ENCODE peak calls at places on chromosomes 2 and 18, in four cellular contexts. L is dorsolateral prefrontal cortex, U is left ventricle myocardium inferior, R is mucosa of descending colon. V is an unnamed sample.

GRCh38 chr2:158993721-158994587 is 25.5 kb downstream of the TANC1 start:
- DNase-seq in R (no peak), L (no peak), U (no peak), V (no peak)

GRCh38 chr2:75655861-75656260 is 9.3 kb downstream of the MRPL19 start:
- DNase-seq in U (no peak), R (no peak), L (no peak), V (no peak)

GRCh38 chr2:113282747-113283533 is 4.2 kb upstream of the PAX8 start:
- DNase-seq in U (peak), R (peak), L (peak), V (peak)

GRCh38 chr2:29207352-29207751 is 92.1 kb downstream of the CLIP4 start:
- DNase-seq in R (no peak), U (no peak), L (no peak), V (no peak)

GRCh38 chr18:37845498-37845897 is 279.9 kb upstream of the CELF4 start:
- DNase-seq in R (no peak), U (no peak), L (no peak), V (no peak)

GRCh38 chr2:42743667-42744005 is 20.3 kb downstream of the OXER1 start:
- DNase-seq in U (no peak), L (no peak), R (no peak), V (no peak)

GRCh38 chr2:16625759-16626158 is 39.9 kb downstream of the CYRIA start:
- DNase-seq in L (no peak), R (no peak), U (no peak), V (no peak)

GRCh38 chr2:174511580-174512260 is 24.9 kb upstream of the GPR155 start:
- DNase-seq in R (no peak), U (no peak), L (no peak), V (no peak)

GRCh38 chr2:36405183-36405582 is 49.6 kb downstream of the CRIM1 start:
- DNase-seq in R (no peak), U (no peak), L (no peak), V (no peak)

GRCh38 chr2:234677758-234678538 is 181.1 kb upstream of the ARL4C start:
- DNase-seq in L (no peak), R (no peak), U (no peak), V (peak)

GRCh38 chr2:83633435-83633834 is 825.6 kb downstream of the SUCLG1 start:
- DNase-seq in U (no peak), R (no peak), L (no peak), V (no peak)

GRCh38 chr2:119283873-119284331 is 60.3 kb downstream of the STEAP3 start:
- DNase-seq in U (peak), R (peak), L (peak), V (peak)

GRCh38 chr2:10441966-10442365 is 6.2 kb downstream of the ODC1 start:
- DNase-seq in R (no peak), U (no peak), L (no peak), V (no peak)

GRCh38 chr2:37809525-37809924 is 115.6 kb upstream of the RMDN2 start:
- DNase-seq in L (no peak), R (peak), U (no peak), V (peak)

GRCh38 chr18:48452863-48453323 is 43.7 kb upstream of the ZBTB7C start:
- DNase-seq in U (no peak), L (no peak), R (no peak), V (no peak)

GRCh38 chr2:241940329-241940728 is 70.8 kb downstream of the RTP5 start:
- DNase-seq in L (no peak), R (no peak), U (no peak), V (no peak)

GRCh38 chr2:172086349-172087190 is 1.3 kb downstream of the DLX1 start:
- DNase-seq in L (no peak), R (peak), U (no peak), V (peak)

GRCh38 chr2:99864561-99865216 is 277.7 kb downstream of the AFF3 start:
- DNase-seq in L (no peak), R (no peak), U (no peak), V (no peak)

GRCh38 chr2:196314780-196315179 is 143.4 kb upstream of the STK17B start:
- DNase-seq in L (no peak), U (no peak), R (no peak), V (peak)

GRCh38 chr2:29841386-29842004 is 79.9 kb downstream of the ALK start:
- DNase-seq in U (no peak), L (no peak), R (no peak), V (peak)

GRCh38 chr2:196059491-196059960 is 9.1 kb downstream of the DNAH7 start:
- DNase-seq in R (no peak), L (no peak), U (no peak), V (peak)

GRCh38 chr2:33946198-33946597 is 347.1 kb upstream of the FAM98A start:
- DNase-seq in L (no peak), U (no peak), R (no peak), V (no peak)

GRCh38 chr2:12714391-12715221 is 2.1 kb upstream of the TRIB2 start:
- DNase-seq in R (no peak), U (no peak), L (no peak), V (no peak)

GRCh38 chr2:207854484-207855386 is 85.0 kb upstream of the FZD5 start:
- DNase-seq in R (no peak), L (no peak), U (no peak), V (no peak)

GRCh38 chr2:237410949-237411635 is 2.9 kb downstream of the COL6A3 start:
- DNase-seq in U (no peak), L (no peak), R (no peak), V (no peak)

GRCh38 chr2:233839447-233839820 is 14.9 kb downstream of the HJURP start:
- DNase-seq in L (no peak), R (no peak), U (no peak), V (peak)

GRCh38 chr2:176514805-176515500 is 245.7 kb downstream of the MTX2 start:
- DNase-seq in R (no peak), L (no peak), U (no peak), V (no peak)

GRCh38 chr2:27683390-27684071 is 19.8 kb downstream of the SLC4A1AP start:
- DNase-seq in R (peak), U (peak), L (peak), V (peak)

GRCh38 chr2:182499706-182500470 is 73.1 kb upstream of the PDE1A start:
- DNase-seq in L (no peak), U (no peak), R (no peak), V (no peak)

GRCh38 chr2:98580656-98581284 is 27.5 kb downstream of the COA5 start:
- DNase-seq in U (no peak), R (no peak), L (no peak), V (peak)

GRCh38 chr2:5942204-5942603 is 250.0 kb downstream of the SOX11 start:
- DNase-seq in L (no peak), R (no peak), U (no peak), V (no peak)
- TF ChIP-seq CTCF in L (no peak), R (no peak), U (no peak), V (no peak)

GRCh38 chr18:1751249-1751648 is 820.1 kb downstream of the METTL4 start:
- DNase-seq in U (no peak), L (no peak), R (no peak), V (no peak)
- TF ChIP-seq CTCF in U (no peak), L (no peak), R (no peak), V (peak)

GRCh38 chr2:73956211-73956865 is 28.4 kb upstream of the TET3 start:
- DNase-seq in U (no peak), L (no peak), R (no peak), V (no peak)
- TF ChIP-seq CTCF in U (no peak), L (no peak), R (no peak), V (peak)

DNA sequence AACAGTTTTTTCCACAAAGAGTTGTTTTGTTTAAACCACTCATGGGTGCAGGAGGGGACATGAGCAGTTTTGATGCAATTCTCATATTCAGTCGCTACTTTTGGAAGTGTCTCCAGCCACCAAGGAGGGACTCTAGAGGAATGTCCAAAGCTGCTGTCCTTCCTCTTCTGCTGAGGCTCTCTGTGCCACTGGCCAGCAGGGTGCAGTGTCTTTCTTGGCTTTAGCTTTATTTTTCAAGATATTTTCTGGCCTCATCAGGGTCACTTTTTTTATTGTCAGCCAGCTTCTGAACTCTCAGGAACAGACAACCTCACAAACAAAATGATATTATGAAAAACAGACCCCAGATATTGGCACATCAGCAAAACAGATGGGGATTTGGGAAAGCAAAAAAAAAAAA is 289.3 kb upstream of the ZSWIM2 start:
- DNase-seq in U (peak), L (no peak), R (peak), V (peak)
- TF ChIP-seq CTCF in U (peak), L (no peak), R (no peak), V (peak)

GRCh38 chr18:9808190-9808529 is 77.6 kb upstream of the TXNDC2 start:
- DNase-seq in R (no peak), U (no peak), L (no peak), V (no peak)

GRCh38 chr18:9810216-9810804 is 75.5 kb upstream of the TXNDC2 start:
- DNase-seq in R (no peak), L (no peak), U (no peak), V (no peak)

GRCh38 chr18:9808530-9809241 is 77.1 kb upstream of the TXNDC2 start:
- DNase-seq in U (peak), R (no peak), L (peak), V (peak)

GRCh38 chr18:9810994-9811393 is 74.8 kb upstream of the TXNDC2 start:
- DNase-seq in R (no peak), U (no peak), L (no peak), V (peak)

DNA sequence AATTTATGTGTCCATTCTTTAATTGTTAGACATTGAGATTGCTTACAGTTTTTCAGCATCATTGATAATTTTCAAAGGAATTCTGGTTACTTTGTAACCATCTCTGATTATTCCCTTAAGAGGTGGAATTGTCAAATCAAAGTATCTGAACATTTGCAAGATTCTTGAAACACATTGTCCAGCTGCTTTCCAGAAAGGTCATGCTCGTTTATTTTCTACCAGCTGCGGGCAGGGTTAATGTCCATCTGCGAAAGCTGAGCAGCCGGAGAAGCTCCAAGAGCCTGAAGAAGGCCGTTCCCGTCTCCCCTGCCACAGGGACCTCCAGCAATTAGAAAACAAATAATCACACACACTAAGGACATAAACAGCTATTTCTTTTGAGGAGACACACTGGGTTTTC is 76.1 kb upstream of the TXNDC2 start:
- DNase-seq in U (no peak), R (no peak), L (no peak), V (no peak)
- TF ChIP-seq CTCF in U (no peak), R (no peak), L (no peak), V (no peak)

GRCh38 chr2:85718006-85718391 is 23.8 kb downstream of the GNLY start:
- DNase-seq in U (no peak), L (no peak), R (no peak), V (no peak)
- TF ChIP-seq CTCF in U (no peak), L (no peak), R (no peak), V (no peak)

DNA sequence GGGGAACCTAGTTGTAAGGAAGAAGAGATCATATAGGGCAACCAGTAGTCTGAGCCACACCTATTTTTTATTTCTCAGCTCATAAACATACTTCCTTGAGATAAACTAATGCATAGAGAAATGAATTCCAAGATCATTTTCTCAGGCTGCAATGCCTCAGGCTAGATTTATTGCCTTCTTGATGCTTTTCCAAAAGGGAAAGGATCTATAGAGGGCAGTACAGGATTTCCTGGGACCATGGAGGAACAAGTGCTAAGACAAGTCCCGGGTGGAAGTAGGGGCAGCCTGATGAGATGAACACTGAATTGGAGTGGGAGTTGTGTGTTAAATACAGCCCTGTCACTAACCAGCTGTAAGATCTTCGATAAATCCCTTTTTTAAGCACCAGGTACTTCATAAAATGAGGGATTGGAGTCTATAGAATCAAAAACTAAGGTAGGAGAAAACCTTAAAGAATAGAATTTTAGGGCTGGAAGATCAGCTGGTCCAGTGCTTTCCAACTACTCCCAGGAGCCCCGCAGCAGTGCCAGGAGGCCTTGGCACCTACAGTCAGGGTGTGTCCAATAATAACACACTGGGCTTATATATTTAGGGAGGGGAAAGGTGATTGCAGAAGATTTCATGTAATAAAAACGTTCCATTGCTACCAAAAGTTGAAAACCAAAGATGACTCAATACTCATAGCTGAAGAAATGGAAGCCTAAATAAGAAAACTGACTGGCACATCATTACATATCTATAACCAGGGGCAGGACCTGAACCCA is 58.1 kb downstream of the SERTAD2 start:
- DNase-seq in R (no peak), L (no peak), U (no peak), V (no peak)
- TF ChIP-seq CTCF in R (peak), L (peak), U (peak), V (peak)

DNA sequence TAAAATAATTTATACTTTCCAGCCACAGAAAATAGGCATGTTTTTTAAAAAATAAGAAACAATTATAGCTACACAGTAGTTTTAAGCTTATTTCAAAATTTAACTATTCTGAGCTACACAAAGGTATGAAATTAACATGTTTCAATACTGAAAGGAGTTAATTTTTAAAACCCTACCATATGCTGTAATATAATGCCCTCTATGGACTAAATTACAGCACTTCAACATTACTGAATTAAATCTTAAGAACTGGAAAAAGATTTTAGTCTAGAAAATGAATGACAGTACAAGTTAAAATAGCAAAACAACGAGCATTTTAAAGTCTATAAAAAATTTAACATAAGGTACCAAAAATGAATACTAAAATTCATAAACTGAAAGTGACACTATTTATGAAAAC is 36.3 kb downstream of the RTN4 start:
- DNase-seq in R (no peak), U (no peak), L (no peak), V (no peak)
- TF ChIP-seq CTCF in R (no peak), U (peak), L (peak), V (peak)

GRCh38 chr2:523698-524270 is 153.4 kb downstream of the TMEM18 start:
- DNase-seq in U (no peak), R (no peak), L (no peak), V (no peak)
- TF ChIP-seq CTCF in U (no peak), R (no peak), L (no peak), V (no peak)